ENCODE peak calls at places on chromosomes 12 and 14, in seven cellular contexts. One of them, this sample, is unnamed.
A peak's percentile ranks its signal among the peaks of the same experiment; 100 is the strongest.

GRCh38 chr14:61766136-61766535 is 3.9 kb downstream of the SNAPC1 start:
- DNase-seq in vagina: no peak
- DNase-seq in CD8-positive, alpha-beta T cell: no peak
- DNase-seq in GM23338: no peak
- DNase-seq in GM13977: no peak
- DNase-seq in adrenal gland: no peak
- DNase-seq in CD4-positive, alpha-beta T cell: no peak
- DNase-seq in this sample: no peak

GRCh38 chr14:95510804-95511203 is 5.6 kb downstream of the SYNE3 start:
- DNase-seq in CD4-positive, alpha-beta T cell: no peak
- DNase-seq in CD8-positive, alpha-beta T cell: no peak
- DNase-seq in adrenal gland: no peak
- DNase-seq in vagina: no peak
- DNase-seq in GM23338: peak; percentile 18
- DNase-seq in GM13977: no peak
- DNase-seq in this sample: no peak

GRCh38 chr14:61329478-61330051 is 8.2 kb downstream of the PRKCH start:
- DNase-seq in vagina: no peak
- DNase-seq in CD8-positive, alpha-beta T cell: no peak
- DNase-seq in GM13977: no peak
- DNase-seq in CD4-positive, alpha-beta T cell: no peak
- DNase-seq in adrenal gland: no peak
- DNase-seq in GM23338: no peak
- DNase-seq in this sample: no peak

GRCh38 chr12:76010732-76011458 is 20.7 kb downstream of the PHLDA1 start:
- DNase-seq in CD4-positive, alpha-beta T cell: no peak
- DNase-seq in GM13977: no peak
- DNase-seq in vagina: no peak
- DNase-seq in GM23338: peak; percentile 52
- DNase-seq in adrenal gland: no peak
- DNase-seq in CD8-positive, alpha-beta T cell: no peak
- DNase-seq in this sample: no peak

GRCh38 chr12:111699-112591 is 45.4 kb downstream of the IQSEC3 start:
- DNase-seq in GM23338: no peak
- DNase-seq in adrenal gland: no peak
- DNase-seq in vagina: no peak
- DNase-seq in CD8-positive, alpha-beta T cell: no peak
- DNase-seq in CD4-positive, alpha-beta T cell: no peak
- DNase-seq in GM13977: no peak
- DNase-seq in this sample: no peak

GRCh38 chr12:120928864-120929652 is 24.9 kb upstream of the SPPL3 start:
- DNase-seq in adrenal gland: no peak
- DNase-seq in GM23338: peak; percentile 80
- DNase-seq in CD4-positive, alpha-beta T cell: no peak
- DNase-seq in GM13977: no peak
- DNase-seq in CD8-positive, alpha-beta T cell: no peak
- DNase-seq in vagina: no peak
- DNase-seq in this sample: no peak

GRCh38 chr12:15276088-15276698 is 46.1 kb upstream of the PTPRO start:
- DNase-seq in adrenal gland: peak; percentile 53
- DNase-seq in CD8-positive, alpha-beta T cell: no peak
- DNase-seq in GM23338: peak; percentile 77
- DNase-seq in vagina: no peak
- DNase-seq in CD4-positive, alpha-beta T cell: no peak
- DNase-seq in GM13977: no peak
- DNase-seq in this sample: peak; percentile 42

GRCh38 chr14:67951529-67952120 is 132.0 kb downstream of the RAD51B start:
- DNase-seq in adrenal gland: no peak
- DNase-seq in CD4-positive, alpha-beta T cell: no peak
- DNase-seq in GM13977: no peak
- DNase-seq in vagina: no peak
- DNase-seq in GM23338: no peak
- DNase-seq in CD8-positive, alpha-beta T cell: no peak
- DNase-seq in this sample: no peak

GRCh38 chr12:59708484-59708883 is 112.7 kb downstream of the SLC16A7 start:
- DNase-seq in GM23338: no peak
- DNase-seq in CD4-positive, alpha-beta T cell: no peak
- DNase-seq in GM13977: no peak
- DNase-seq in CD8-positive, alpha-beta T cell: no peak
- DNase-seq in adrenal gland: no peak
- DNase-seq in vagina: no peak
- DNase-seq in this sample: no peak

GRCh38 chr12:126385785-126386184 is 1320.5 kb downstream of the AACS start:
- DNase-seq in adrenal gland: no peak
- DNase-seq in CD4-positive, alpha-beta T cell: no peak
- DNase-seq in vagina: no peak
- DNase-seq in GM13977: no peak
- DNase-seq in GM23338: no peak
- DNase-seq in CD8-positive, alpha-beta T cell: no peak
- DNase-seq in this sample: no peak

GRCh38 chr12:69524755-69525509 is 54.7 kb downstream of the FRS2 start:
- DNase-seq in vagina: no peak
- DNase-seq in GM13977: no peak
- DNase-seq in CD8-positive, alpha-beta T cell: no peak
- DNase-seq in adrenal gland: no peak
- DNase-seq in GM23338: no peak
- DNase-seq in CD4-positive, alpha-beta T cell: no peak
- DNase-seq in this sample: no peak

GRCh38 chr12:44775916-44776315 is 100.2 kb downstream of the NELL2 start:
- DNase-seq in CD8-positive, alpha-beta T cell: no peak
- DNase-seq in vagina: no peak
- DNase-seq in GM13977: no peak
- DNase-seq in GM23338: no peak
- DNase-seq in adrenal gland: no peak
- DNase-seq in CD4-positive, alpha-beta T cell: no peak
- DNase-seq in this sample: no peak

GRCh38 chr12:108560321-108560721 is 652 bp downstream of the SART3 start:
- DNase-seq in GM13977: no peak
- DNase-seq in vagina: no peak
- DNase-seq in adrenal gland: no peak
- DNase-seq in GM23338: no peak
- DNase-seq in CD4-positive, alpha-beta T cell: no peak
- DNase-seq in CD8-positive, alpha-beta T cell: no peak
- DNase-seq in this sample: no peak

GRCh38 chr12:102689701-102690100 is 209.3 kb upstream of the IGF1 start:
- DNase-seq in CD8-positive, alpha-beta T cell: no peak
- DNase-seq in GM13977: no peak
- DNase-seq in adrenal gland: no peak
- DNase-seq in vagina: no peak
- DNase-seq in CD4-positive, alpha-beta T cell: no peak
- DNase-seq in GM23338: no peak
- DNase-seq in this sample: no peak

GRCh38 chr14:36451346-36452065 is 68.5 kb downstream of the NKX2-1 start:
- DNase-seq in vagina: no peak
- DNase-seq in CD4-positive, alpha-beta T cell: no peak
- DNase-seq in CD8-positive, alpha-beta T cell: no peak
- DNase-seq in adrenal gland: no peak
- DNase-seq in GM23338: no peak
- DNase-seq in GM13977: no peak
- DNase-seq in this sample: no peak

GRCh38 chr12:124147030-124147429 is 147.9 kb upstream of the RFLNA start:
- DNase-seq in vagina: no peak
- DNase-seq in CD8-positive, alpha-beta T cell: no peak
- DNase-seq in GM13977: no peak
- DNase-seq in CD4-positive, alpha-beta T cell: no peak
- DNase-seq in adrenal gland: no peak
- DNase-seq in GM23338: no peak
- DNase-seq in this sample: no peak

GRCh38 chr12:118060301-118061010 is 523 bp downstream of the WSB2 start:
- DNase-seq in adrenal gland: peak; percentile 74
- DNase-seq in GM13977: no peak
- DNase-seq in CD8-positive, alpha-beta T cell: peak; percentile 18
- DNase-seq in GM23338: peak; percentile 24
- DNase-seq in CD4-positive, alpha-beta T cell: peak; percentile 45
- DNase-seq in vagina: no peak
- DNase-seq in this sample: peak; percentile 61

GRCh38 chr14:63551338-63551737 is 8.2 kb upstream of the PPP2R5E start:
- DNase-seq in adrenal gland: peak; percentile 6
- DNase-seq in CD4-positive, alpha-beta T cell: no peak
- DNase-seq in GM23338: no peak
- DNase-seq in CD8-positive, alpha-beta T cell: no peak
- DNase-seq in GM13977: no peak
- DNase-seq in vagina: no peak
- DNase-seq in this sample: no peak

GRCh38 chr12:122080149-122081107 is 1.9 kb downstream of the MLXIP start:
- DNase-seq in adrenal gland: peak; percentile 94
- DNase-seq in vagina: no peak
- DNase-seq in CD4-positive, alpha-beta T cell: no peak
- DNase-seq in GM23338: peak; percentile 63
- DNase-seq in CD8-positive, alpha-beta T cell: no peak
- DNase-seq in GM13977: no peak
- DNase-seq in this sample: no peak

GRCh38 chr14:29584992-29585391 is 342.7 kb downstream of the PRKD1 start:
- DNase-seq in CD4-positive, alpha-beta T cell: no peak
- DNase-seq in GM23338: peak; percentile 66
- DNase-seq in CD8-positive, alpha-beta T cell: no peak
- DNase-seq in vagina: no peak
- DNase-seq in adrenal gland: peak; percentile 89
- DNase-seq in GM13977: no peak
- DNase-seq in this sample: peak; percentile 12

GRCh38 chr12:105204127-105204526 is 31.8 kb downstream of the APPL2 start:
- DNase-seq in GM13977: no peak
- DNase-seq in CD4-positive, alpha-beta T cell: no peak
- DNase-seq in vagina: no peak
- DNase-seq in adrenal gland: no peak
- DNase-seq in CD8-positive, alpha-beta T cell: no peak
- DNase-seq in GM23338: no peak
- DNase-seq in this sample: no peak

GRCh38 chr14:92352158-92352985 is 29.4 kb downstream of the SLC24A4 start:
- DNase-seq in GM23338: peak; percentile 69
- DNase-seq in CD8-positive, alpha-beta T cell: peak; percentile 14
- DNase-seq in vagina: no peak
- DNase-seq in CD4-positive, alpha-beta T cell: no peak
- DNase-seq in GM13977: peak; percentile 62
- DNase-seq in adrenal gland: no peak
- DNase-seq in this sample: no peak
- TF ChIP-seq CTCF in GM23338: peak; percentile 91
- TF ChIP-seq CTCF in CD8-positive, alpha-beta T cell: peak; percentile 42
- TF ChIP-seq CTCF in vagina: no peak
- TF ChIP-seq CTCF in CD4-positive, alpha-beta T cell: no peak
- TF ChIP-seq CTCF in GM13977: peak; percentile 57
- TF ChIP-seq CTCF in adrenal gland: no peak
- TF ChIP-seq CTCF in this sample: peak; percentile 16

DNA sequence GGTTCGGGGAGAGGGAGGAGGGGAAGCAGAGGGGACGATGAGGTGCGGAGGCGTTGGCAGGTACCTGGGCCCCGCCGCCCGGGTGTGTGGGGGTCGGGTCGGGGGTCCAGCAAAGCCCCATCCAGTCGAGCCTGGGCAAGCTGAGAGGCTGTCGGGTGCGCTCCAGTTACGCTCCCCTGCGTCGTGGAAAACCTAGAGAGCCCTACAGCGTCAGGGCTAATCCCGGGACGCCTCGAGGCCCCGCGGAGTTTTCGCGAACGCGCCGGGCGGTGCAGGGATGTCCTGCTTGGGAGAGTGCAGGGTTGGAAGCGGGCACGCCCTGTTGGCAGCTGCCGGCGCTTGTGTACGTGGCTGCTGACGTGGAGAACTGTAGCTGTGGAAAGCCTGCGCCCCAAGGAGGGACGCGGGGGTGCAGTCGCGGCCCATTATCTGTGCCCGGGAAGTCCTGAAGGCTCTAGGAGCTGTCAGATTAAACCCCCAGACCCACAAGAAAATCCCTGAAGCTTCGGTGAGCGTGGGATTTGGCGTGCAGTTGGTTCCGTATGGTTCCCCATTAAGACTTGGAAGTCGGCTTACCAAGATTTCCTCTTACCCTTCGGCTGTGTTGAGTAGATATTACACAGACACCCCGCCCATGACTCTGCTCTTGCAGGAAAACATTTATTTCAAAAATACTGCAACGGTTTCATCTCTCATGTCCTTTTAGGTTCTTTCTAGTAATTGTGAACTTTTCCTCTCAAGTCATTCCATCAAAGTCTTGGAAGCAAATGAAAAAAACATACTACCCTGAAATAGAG is 11.3 kb upstream of the SLC38A2 start:
- DNase-seq in adrenal gland: peak; percentile 98
- DNase-seq in CD8-positive, alpha-beta T cell: peak; percentile 75
- DNase-seq in CD4-positive, alpha-beta T cell: peak; percentile 67
- DNase-seq in vagina: no peak
- DNase-seq in GM13977: no peak
- DNase-seq in GM23338: peak; percentile 53
- DNase-seq in this sample: no peak
- TF ChIP-seq CTCF in adrenal gland: peak; percentile 41
- TF ChIP-seq CTCF in CD8-positive, alpha-beta T cell: no peak
- TF ChIP-seq CTCF in CD4-positive, alpha-beta T cell: no peak
- TF ChIP-seq CTCF in vagina: no peak
- TF ChIP-seq CTCF in GM13977: no peak
- TF ChIP-seq CTCF in GM23338: no peak
- TF ChIP-seq CTCF in this sample: no peak

GRCh38 chr14:22650046-22650739 is 6.0 kb upstream of the OR6J1 start:
- DNase-seq in GM13977: no peak
- DNase-seq in vagina: no peak
- DNase-seq in CD8-positive, alpha-beta T cell: no peak
- DNase-seq in adrenal gland: no peak
- DNase-seq in GM23338: no peak
- DNase-seq in CD4-positive, alpha-beta T cell: no peak
- DNase-seq in this sample: no peak

GRCh38 chr14:22650960-22651521 is 6.9 kb upstream of the OR6J1 start:
- DNase-seq in adrenal gland: no peak
- DNase-seq in GM23338: no peak
- DNase-seq in CD8-positive, alpha-beta T cell: no peak
- DNase-seq in GM13977: no peak
- DNase-seq in CD4-positive, alpha-beta T cell: no peak
- DNase-seq in vagina: no peak
- DNase-seq in this sample: no peak

GRCh38 chr14:22648506-22648905 is 4.4 kb upstream of the OR6J1 start:
- DNase-seq in adrenal gland: no peak
- DNase-seq in CD4-positive, alpha-beta T cell: no peak
- DNase-seq in CD8-positive, alpha-beta T cell: no peak
- DNase-seq in GM13977: no peak
- DNase-seq in GM23338: no peak
- DNase-seq in vagina: no peak
- DNase-seq in this sample: no peak

GRCh38 chr14:22644305-22644635 is at the start of gene OR6J1:
- DNase-seq in vagina: no peak
- DNase-seq in GM13977: no peak
- DNase-seq in CD8-positive, alpha-beta T cell: no peak
- DNase-seq in adrenal gland: no peak
- DNase-seq in GM23338: no peak
- DNase-seq in CD4-positive, alpha-beta T cell: no peak
- DNase-seq in this sample: no peak

GRCh38 chr14:22646570-22647254 is 2.6 kb upstream of the OR6J1 start:
- DNase-seq in CD4-positive, alpha-beta T cell: no peak
- DNase-seq in GM23338: no peak
- DNase-seq in adrenal gland: no peak
- DNase-seq in GM13977: no peak
- DNase-seq in CD8-positive, alpha-beta T cell: no peak
- DNase-seq in vagina: no peak
- DNase-seq in this sample: no peak
- TF ChIP-seq CTCF in CD4-positive, alpha-beta T cell: no peak
- TF ChIP-seq CTCF in GM23338: no peak
- TF ChIP-seq CTCF in adrenal gland: no peak
- TF ChIP-seq CTCF in GM13977: no peak
- TF ChIP-seq CTCF in CD8-positive, alpha-beta T cell: no peak
- TF ChIP-seq CTCF in vagina: no peak
- TF ChIP-seq CTCF in this sample: no peak

GRCh38 chr14:59360923-59361794 is 104.0 kb downstream of the GPR135 start:
- DNase-seq in adrenal gland: peak; percentile 87
- DNase-seq in GM13977: no peak
- DNase-seq in GM23338: no peak
- DNase-seq in CD4-positive, alpha-beta T cell: no peak
- DNase-seq in CD8-positive, alpha-beta T cell: no peak
- DNase-seq in vagina: no peak
- DNase-seq in this sample: no peak
- TF ChIP-seq CTCF in adrenal gland: no peak
- TF ChIP-seq CTCF in GM13977: no peak
- TF ChIP-seq CTCF in GM23338: no peak
- TF ChIP-seq CTCF in CD4-positive, alpha-beta T cell: no peak
- TF ChIP-seq CTCF in CD8-positive, alpha-beta T cell: no peak
- TF ChIP-seq CTCF in vagina: no peak
- TF ChIP-seq CTCF in this sample: no peak